ENCODE peak calls at places on chromosomes 13 and 19, in six cellular contexts. O is Jurkat, Clone E6-1; V is neural progenitor cell; N is KBM-7; X is AG04450; P is endodermal cell. Y is an unnamed sample.

GRCh38 chr19:19488041-19488874 is 27.1 kb downstream of the TSSK6 start:
- DNase-seq in O (no peak), V (peak), N (no peak), X (no peak), P (peak), Y (no peak)

GRCh38 chr19:32404213-32404938 is 1.2 kb upstream of the DPY19L3 start:
- DNase-seq in O (no peak), V (peak), N (peak), X (no peak), P (peak), Y (no peak)

GRCh38 chr13:101673360-101674105 is 221.1 kb downstream of the ITGBL1 start:
- DNase-seq in O (no peak), V (no peak), N (no peak), X (no peak), P (no peak), Y (peak)

GRCh38 chr19:44752816-44753618 is 4.5 kb downstream of the BCL3 start:
- DNase-seq in O (peak), V (peak), N (peak), X (peak), P (peak), Y (peak)

GRCh38 chr19:51338563-51339312 is 3.2 kb downstream of the VSIG10L start:
- DNase-seq in O (peak), V (peak), N (peak), X (no peak), P (peak), Y (peak)

GRCh38 chr13:98752111-98752941 is at the start of gene SLC15A1:
- DNase-seq in O (no peak), V (peak), N (no peak), X (no peak), P (peak), Y (no peak)

GRCh38 chr13:110925023-110925608 is 10.2 kb upstream of the ANKRD10 start:
- DNase-seq in O (peak), V (peak), N (peak), X (no peak), P (peak), Y (no peak)

GRCh38 chr19:56637976-56638555 is 4.9 kb upstream of the SMIM17 start:
- DNase-seq in O (peak), V (peak), N (peak), X (peak), P (peak), Y (peak)

GRCh38 chr19:6373813-6374108 is 1.2 kb downstream of the ALKBH7 start:
- DNase-seq in O (no peak), V (no peak), N (no peak), X (no peak), P (no peak), Y (no peak)

GRCh38 chr13:76148374-76148773 is 512.2 kb downstream of the LMO7 start:
- DNase-seq in O (no peak), V (no peak), N (no peak), X (no peak), P (no peak), Y (no peak)

GRCh38 chr19:7874080-7874856 is at the start of gene PRR36:
- DNase-seq in O (no peak), V (peak), N (peak), X (no peak), P (peak), Y (no peak)

GRCh38 chr19:36489920-36490415 is 607 bp upstream of the ZNF566 start:
- DNase-seq in O (peak), V (peak), N (no peak), X (peak), P (peak), Y (peak)

GRCh38 chr19:14361824-14362223 is 19.4 kb upstream of the ADGRE5 start:
- DNase-seq in O (peak), V (peak), N (peak), X (no peak), P (peak), Y (peak)

GRCh38 chr13:98459171-98459681 is 117.7 kb downstream of the STK24 start:
- DNase-seq in O (no peak), V (no peak), N (no peak), X (no peak), P (no peak), Y (no peak)

GRCh38 chr19:16217671-16218464 is 20.2 kb downstream of the AP1M1 start:
- DNase-seq in O (no peak), V (no peak), N (no peak), X (no peak), P (no peak), Y (no peak)

GRCh38 chr19:57648336-57649003 is 15.5 kb downstream of the ZNF211 start:
- DNase-seq in O (peak), V (no peak), N (no peak), X (no peak), P (no peak), Y (no peak)

GRCh38 chr13:83190020-83190419 is 692.3 kb downstream of the SLITRK1 start:
- DNase-seq in O (no peak), V (no peak), N (no peak), X (no peak), P (no peak), Y (peak)

GRCh38 chr13:105979586-105979985 is 555.9 kb downstream of the EFNB2 start:
- DNase-seq in O (no peak), V (peak), N (no peak), X (no peak), P (no peak), Y (no peak)

GRCh38 chr13:102972191-102972590 is 94.0 kb downstream of the SLC10A2 start:
- DNase-seq in O (no peak), V (no peak), N (no peak), X (no peak), P (no peak), Y (no peak)

GRCh38 chr13:35771898-35772297 is 295.4 kb upstream of the MAB21L1 start:
- DNase-seq in O (no peak), V (peak), N (no peak), X (peak), P (no peak), Y (peak)

GRCh38 chr19:35093430-35093829 is 22.2 kb upstream of the FXYD3 start:
- DNase-seq in O (no peak), V (no peak), N (no peak), X (no peak), P (no peak), Y (no peak)

GRCh38 chr19:2189880-2190279 is 26.1 kb downstream of the DOT1L start:
- DNase-seq in O (no peak), V (no peak), N (no peak), X (no peak), P (no peak), Y (no peak)

GRCh38 chr19:1864480-1865171 is 1.2 kb upstream of the KLF16 start:
- DNase-seq in O (no peak), V (peak), N (peak), X (no peak), P (peak), Y (peak)

GRCh38 chr19:33564836-33565338 is 43.3 kb upstream of the PEPD start:
- DNase-seq in O (no peak), V (no peak), N (no peak), X (no peak), P (peak), Y (no peak)

Y was measured in LHCN-M2.